ENCODE peak calls at places on chromosomes 13 and 19, in six cellular contexts. One of them, this sample, is unnamed.

GRCh38 chr19:46481947-46482346 is 10.6 kb upstream of the PNMA8A start:
- DNase-seq in trophoblast cell: no peak
- DNase-seq in neuronal stem cell: no peak
- DNase-seq in IMR-90: peak
- DNase-seq in H1: no peak
- DNase-seq in H9: no peak
- DNase-seq in this sample: no peak

GRCh38 chr13:99956473-99957349 is 14.9 kb downstream of the ZIC5 start:
- DNase-seq in trophoblast cell: no peak
- DNase-seq in neuronal stem cell: no peak
- DNase-seq in IMR-90: no peak
- DNase-seq in H1: no peak
- DNase-seq in H9: peak
- DNase-seq in this sample: no peak

GRCh38 chr19:48445256-48445605 is 552 bp upstream of the GRWD1 start:
- DNase-seq in trophoblast cell: peak
- DNase-seq in neuronal stem cell: no peak
- DNase-seq in IMR-90: peak
- DNase-seq in H1: no peak
- DNase-seq in H9: peak
- DNase-seq in this sample: peak

GRCh38 chr13:80706164-80706471 is 365.2 kb upstream of the SPRY2 start:
- DNase-seq in trophoblast cell: no peak
- DNase-seq in neuronal stem cell: no peak
- DNase-seq in IMR-90: no peak
- DNase-seq in H1: no peak
- DNase-seq in H9: no peak
- DNase-seq in this sample: no peak

GRCh38 chr13:50116430-50116973 is 101.3 kb downstream of the KCNRG start:
- DNase-seq in trophoblast cell: no peak
- DNase-seq in neuronal stem cell: no peak
- DNase-seq in IMR-90: peak
- DNase-seq in H1: no peak
- DNase-seq in H9: no peak
- DNase-seq in this sample: no peak

GRCh38 chr19:37817180-37817911 is 38.0 kb upstream of the ZNF573 start:
- DNase-seq in trophoblast cell: peak
- DNase-seq in neuronal stem cell: peak
- DNase-seq in IMR-90: peak
- DNase-seq in H1: peak
- DNase-seq in H9: peak
- DNase-seq in this sample: no peak

GRCh38 chr19:12970070-12970820 is 869 bp downstream of the DAND5 start:
- DNase-seq in trophoblast cell: no peak
- DNase-seq in neuronal stem cell: no peak
- DNase-seq in IMR-90: no peak
- DNase-seq in H1: no peak
- DNase-seq in H9: no peak
- DNase-seq in this sample: no peak

GRCh38 chr13:113010510-113010865 is 41.5 kb downstream of the MCF2L start:
- DNase-seq in trophoblast cell: no peak
- DNase-seq in neuronal stem cell: no peak
- DNase-seq in IMR-90: no peak
- DNase-seq in H1: no peak
- DNase-seq in H9: no peak
- DNase-seq in this sample: no peak

GRCh38 chr13:23986619-23987018 is 89.3 kb upstream of the C1QTNF9B start:
- DNase-seq in trophoblast cell: peak
- DNase-seq in neuronal stem cell: no peak
- DNase-seq in IMR-90: peak
- DNase-seq in H1: no peak
- DNase-seq in H9: no peak
- DNase-seq in this sample: peak

GRCh38 chr13:24185591-24186232 is 25.2 kb downstream of the SPATA13 start:
- DNase-seq in trophoblast cell: no peak
- DNase-seq in neuronal stem cell: no peak
- DNase-seq in IMR-90: peak
- DNase-seq in H1: no peak
- DNase-seq in H9: no peak
- DNase-seq in this sample: peak

GRCh38 chr19:6828306-6828697 is 55.8 kb downstream of the VAV1 start:
- DNase-seq in trophoblast cell: peak
- DNase-seq in neuronal stem cell: no peak
- DNase-seq in IMR-90: no peak
- DNase-seq in H1: no peak
- DNase-seq in H9: peak
- DNase-seq in this sample: no peak

GRCh38 chr13:51071493-51071892 is 39.6 kb downstream of the C13orf42 start:
- DNase-seq in trophoblast cell: no peak
- DNase-seq in neuronal stem cell: no peak
- DNase-seq in IMR-90: no peak
- DNase-seq in H1: no peak
- DNase-seq in H9: peak
- DNase-seq in this sample: no peak

GRCh38 chr19:18357442-18358264 is 17.3 kb downstream of the PGPEP1 start:
- DNase-seq in trophoblast cell: no peak
- DNase-seq in neuronal stem cell: no peak
- DNase-seq in IMR-90: no peak
- DNase-seq in H1: no peak
- DNase-seq in H9: no peak
- DNase-seq in this sample: no peak

DNA sequence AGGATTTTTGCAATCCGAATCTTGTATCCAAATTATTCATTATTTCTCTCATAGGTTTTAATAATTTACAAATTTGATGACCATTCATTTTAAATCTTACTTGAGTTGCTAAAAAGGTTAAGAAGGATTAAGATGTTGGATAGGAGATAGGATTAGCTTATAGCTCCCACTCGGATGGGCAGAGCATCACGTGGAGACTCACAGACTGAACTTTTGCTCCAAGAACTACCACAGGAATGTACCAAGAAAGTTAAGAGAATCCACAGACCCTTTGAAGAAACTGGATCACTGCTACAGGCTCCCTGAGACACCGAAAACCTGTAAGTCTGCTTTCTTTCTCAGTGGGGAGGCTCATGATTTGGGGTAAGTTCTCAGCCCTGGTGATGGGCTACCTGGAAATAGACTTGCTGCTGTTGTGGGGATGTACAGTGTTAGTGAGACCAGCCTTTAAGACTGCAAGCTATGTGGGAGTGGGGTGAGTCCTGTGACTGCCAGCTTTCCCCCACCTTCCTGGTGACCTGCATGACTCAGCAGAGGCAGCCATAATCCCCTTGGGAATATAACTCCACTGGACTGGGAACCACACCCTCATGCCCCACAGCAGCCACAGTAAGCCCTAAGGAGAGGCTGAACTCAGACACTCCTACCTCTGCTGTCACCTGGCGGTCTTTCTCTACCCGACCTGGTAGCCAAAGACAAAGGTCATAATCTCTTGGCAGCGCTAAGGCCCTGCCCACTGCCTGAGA is 1458.0 kb downstream of the OLFM4 start:
- DNase-seq in trophoblast cell: no peak
- DNase-seq in neuronal stem cell: no peak
- DNase-seq in IMR-90: no peak
- DNase-seq in H1: no peak
- DNase-seq in H9: no peak
- DNase-seq in this sample: no peak
- H3K14ac ChIP-seq in trophoblast cell: no peak
- H3K14ac ChIP-seq in neuronal stem cell: no peak
- H3K14ac ChIP-seq in IMR-90: no peak
- H3K14ac ChIP-seq in H1: no peak
- H3K14ac ChIP-seq in H9: no peak
- H3K14ac ChIP-seq in this sample: no peak

DNA sequence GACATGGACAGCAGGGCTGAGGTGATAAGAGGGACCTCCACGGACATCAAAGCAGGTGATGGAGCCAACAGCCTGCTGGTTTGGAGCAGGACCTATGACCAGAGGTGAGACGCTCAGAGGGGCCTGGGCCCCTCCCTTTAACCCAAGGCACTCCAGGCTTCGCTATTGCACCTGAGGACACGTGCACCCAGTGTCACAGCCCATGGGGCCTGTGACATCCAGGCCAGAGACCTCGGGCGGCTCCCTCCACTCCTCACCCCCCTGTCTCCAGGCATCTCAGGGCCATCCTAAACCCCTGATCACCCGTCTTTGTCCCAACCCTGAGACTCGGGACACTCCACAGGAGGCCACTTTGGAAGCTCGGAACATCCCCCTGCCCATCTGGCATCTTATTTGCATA is 12.9 kb downstream of the ADGRE5 start:
- DNase-seq in trophoblast cell: no peak
- DNase-seq in neuronal stem cell: no peak
- DNase-seq in IMR-90: no peak
- DNase-seq in H1: no peak
- DNase-seq in H9: no peak
- DNase-seq in this sample: no peak
- H3K27ac ChIP-seq in trophoblast cell: no peak
- H3K27ac ChIP-seq in neuronal stem cell: no peak
- H3K27ac ChIP-seq in IMR-90: no peak
- H3K27ac ChIP-seq in H1: no peak
- H3K27ac ChIP-seq in H9: no peak
- H3K27ac ChIP-seq in this sample: no peak

GRCh38 chr19:2236285-2237050 is at the start of the genes PLEKHJ1 and SF3A2:
- DNase-seq in trophoblast cell: peak
- DNase-seq in neuronal stem cell: peak
- DNase-seq in IMR-90: peak
- DNase-seq in H1: peak
- DNase-seq in H9: peak
- DNase-seq in this sample: peak
- H4K8ac ChIP-seq in trophoblast cell: peak
- H4K8ac ChIP-seq in neuronal stem cell: peak
- H4K8ac ChIP-seq in IMR-90: peak
- H4K8ac ChIP-seq in H1: peak
- H4K8ac ChIP-seq in H9: no peak
- H4K8ac ChIP-seq in this sample: peak

GRCh38 chr19:51971624-51972023 is 15.0 kb downstream of the ZNF350 start:
- DNase-seq in trophoblast cell: no peak
- DNase-seq in neuronal stem cell: no peak
- DNase-seq in IMR-90: peak
- DNase-seq in H1: no peak
- DNase-seq in H9: no peak
- DNase-seq in this sample: peak

GRCh38 chr19:51980116-51980736 is 6.4 kb downstream of the ZNF350 start:
- DNase-seq in trophoblast cell: peak
- DNase-seq in neuronal stem cell: no peak
- DNase-seq in IMR-90: no peak
- DNase-seq in H1: no peak
- DNase-seq in H9: no peak
- DNase-seq in this sample: no peak

GRCh38 chr19:51978882-51979281 is 7.8 kb downstream of the ZNF350 start:
- DNase-seq in trophoblast cell: peak
- DNase-seq in neuronal stem cell: no peak
- DNase-seq in IMR-90: no peak
- DNase-seq in H1: no peak
- DNase-seq in H9: no peak
- DNase-seq in this sample: no peak

GRCh38 chr19:51977346-51977745 is 9.3 kb downstream of the ZNF350 start:
- DNase-seq in trophoblast cell: peak
- DNase-seq in neuronal stem cell: no peak
- DNase-seq in IMR-90: no peak
- DNase-seq in H1: no peak
- DNase-seq in H9: no peak
- DNase-seq in this sample: no peak

DNA sequence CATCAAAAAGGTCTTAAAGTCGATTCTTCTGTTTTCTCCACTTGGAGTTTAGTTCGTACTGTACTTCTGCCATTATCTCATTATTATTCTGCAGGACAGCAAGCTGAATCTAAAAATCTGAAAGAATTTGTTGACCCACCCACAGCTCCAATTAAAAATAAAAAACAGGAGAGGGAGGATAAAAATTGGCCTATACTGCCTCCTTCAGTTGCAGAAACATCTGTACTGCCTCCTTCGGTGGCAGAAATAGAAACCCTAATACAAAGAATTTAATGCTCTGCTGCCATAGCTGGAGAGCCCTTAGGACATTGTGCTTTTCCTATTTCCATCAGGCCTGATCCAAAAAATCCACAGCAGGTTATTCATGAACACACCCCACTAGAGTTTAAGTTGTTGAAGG is 9.8 kb downstream of the ZNF350 start:
- DNase-seq in trophoblast cell: no peak
- DNase-seq in neuronal stem cell: no peak
- DNase-seq in IMR-90: no peak
- DNase-seq in H1: no peak
- DNase-seq in H9: no peak
- DNase-seq in this sample: no peak
- H3K14ac ChIP-seq in trophoblast cell: no peak
- H3K14ac ChIP-seq in neuronal stem cell: no peak
- H3K14ac ChIP-seq in IMR-90: no peak
- H3K14ac ChIP-seq in H1: no peak
- H3K14ac ChIP-seq in H9: no peak
- H3K14ac ChIP-seq in this sample: no peak

GRCh38 chr19:35060160-35060855 is 18.8 kb downstream of the HPN start:
- DNase-seq in trophoblast cell: no peak
- DNase-seq in neuronal stem cell: no peak
- DNase-seq in IMR-90: no peak
- DNase-seq in H1: no peak
- DNase-seq in H9: peak
- DNase-seq in this sample: no peak

GRCh38 chr19:35061583-35062373 is 20.3 kb downstream of the HPN start:
- DNase-seq in trophoblast cell: no peak
- DNase-seq in neuronal stem cell: no peak
- DNase-seq in IMR-90: peak
- DNase-seq in H1: no peak
- DNase-seq in H9: no peak
- DNase-seq in this sample: no peak

GRCh38 chr19:35059006-35059798 is 17.7 kb downstream of the HPN start:
- DNase-seq in trophoblast cell: no peak
- DNase-seq in neuronal stem cell: no peak
- DNase-seq in IMR-90: no peak
- DNase-seq in H1: no peak
- DNase-seq in H9: no peak
- DNase-seq in this sample: no peak

GRCh38 chr19:35058370-35058769 is 16.8 kb downstream of the HPN start:
- DNase-seq in trophoblast cell: no peak
- DNase-seq in neuronal stem cell: no peak
- DNase-seq in IMR-90: no peak
- DNase-seq in H1: no peak
- DNase-seq in H9: no peak
- DNase-seq in this sample: no peak

GRCh38 chr19:35059799-35060091 is 18.2 kb downstream of the HPN start:
- DNase-seq in trophoblast cell: no peak
- DNase-seq in neuronal stem cell: no peak
- DNase-seq in IMR-90: no peak
- DNase-seq in H1: no peak
- DNase-seq in H9: no peak
- DNase-seq in this sample: no peak
- H3K27ac ChIP-seq in trophoblast cell: no peak
- H3K27ac ChIP-seq in neuronal stem cell: no peak
- H3K27ac ChIP-seq in IMR-90: no peak
- H3K27ac ChIP-seq in H1: no peak
- H3K27ac ChIP-seq in H9: no peak
- H3K27ac ChIP-seq in this sample: no peak

This sample was measured in mesenchymal stem cell.